ENCODE peak calls at places on chromosomes 5 and 9, in eight cellular contexts. K is suprapubic skin; D is pancreas; Y is psoas muscle; B is heart left ventricle; M is astrocyte; Q is lower lobe of right lung; F is CD4-positive, CD25-positive, alpha-beta regulatory T cell. H is an unnamed sample.

GRCh38 chr5:65722575-65723424 is 795 bp downstream of the NLN start:
- DNase-seq in K (no peak), B (peak; percentile 30), Y (no peak), D (peak; percentile 36), F (no peak), M (peak; percentile 73), Q (no peak), H (no peak)

GRCh38 chr5:143402464-143403356 is 776 bp downstream of the NR3C1 start:
- DNase-seq in B (peak; percentile 78), D (peak; percentile 55), M (no peak), Q (peak; percentile 83), Y (peak; percentile 75), K (peak; percentile 85), F (peak; percentile 41), H (peak; percentile 43)

GRCh38 chr9:107213561-107214028 is 69.5 kb upstream of the RAD23B start:
- DNase-seq in K (no peak), Y (no peak), B (no peak), M (peak; percentile 96), F (no peak), D (no peak), Q (no peak), H (peak; percentile 23)

GRCh38 chr5:11153672-11154377 is 392.8 kb upstream of the DAP start:
- DNase-seq in B (no peak), Y (no peak), M (no peak), F (no peak), K (no peak), Q (no peak), D (no peak), H (no peak)

GRCh38 chr9:130896233-130897012 is at the start of gene QRFP:
- DNase-seq in Y (no peak), F (no peak), B (no peak), Q (no peak), M (no peak), D (no peak), K (no peak), H (no peak)

GRCh38 chr5:134174841-134175839 is 1.6 kb downstream of the SKP1 start:
- DNase-seq in Q (no peak), Y (no peak), K (no peak), B (no peak), F (no peak), D (no peak), M (peak; percentile 60), H (no peak)

GRCh38 chr9:114448706-114449105 is 56.6 kb downstream of the WHRN start:
- DNase-seq in M (peak; percentile 49), B (no peak), K (no peak), Q (no peak), D (no peak), F (no peak), Y (no peak), H (no peak)

GRCh38 chr5:126129431-126129830 is 293.8 kb upstream of the GRAMD2B start:
- DNase-seq in Q (no peak), D (no peak), B (no peak), Y (no peak), M (no peak), F (no peak), K (no peak), H (no peak)

GRCh38 chr5:84272776-84273516 is 111.7 kb downstream of the EDIL3 start:
- DNase-seq in F (no peak), Y (no peak), M (no peak), Q (no peak), K (no peak), D (no peak), B (no peak), H (no peak)

GRCh38 chr5:172141949-172142319 is 46.1 kb downstream of the STK10 start:
- DNase-seq in D (no peak), M (no peak), Q (no peak), Y (no peak), F (no peak), B (no peak), K (no peak), H (no peak)

GRCh38 chr9:133144142-133144886 is 19.4 kb downstream of the GBGT1 start:
- DNase-seq in M (no peak), Q (peak; percentile 86), F (peak; percentile 81), B (peak; percentile 71), Y (peak; percentile 76), D (peak; percentile 82), K (peak; percentile 94), H (peak; percentile 81)

GRCh38 chr9:87676976-87677775 is 48.7 kb upstream of the CTSL start:
- DNase-seq in F (no peak), B (peak; percentile 61), K (no peak), M (no peak), Q (no peak), Y (no peak), D (no peak), H (no peak)

GRCh38 chr5:113044776-113045175 is 68.2 kb downstream of the DCP2 start:
- DNase-seq in K (no peak), B (no peak), Y (no peak), F (no peak), D (no peak), Q (no peak), M (no peak), H (no peak)

GRCh38 chr5:127754259-127754658 is 51.1 kb downstream of the CCDC192 start:
- DNase-seq in Q (no peak), Y (no peak), F (no peak), M (peak; percentile 70), D (peak; percentile 14), B (no peak), K (no peak), H (no peak)

GRCh38 chr9:6896562-6896961 is 138.8 kb downstream of the KDM4C start:
- DNase-seq in F (no peak), M (no peak), K (no peak), B (no peak), D (no peak), Q (no peak), Y (no peak), H (no peak)

GRCh38 chr9:36328798-36329411 is 70.7 kb upstream of the GNE start:
- DNase-seq in D (peak; percentile 34), M (peak; percentile 44), Q (no peak), F (peak; percentile 29), K (no peak), B (no peak), Y (no peak), H (peak; percentile 33)

GRCh38 chr9:109311281-109311680 is 9.6 kb downstream of the EPB41L4B start:
- DNase-seq in B (no peak), D (no peak), K (no peak), Y (no peak), Q (no peak), M (no peak), F (no peak), H (no peak)

GRCh38 chr9:109314011-109314531 is 6.8 kb downstream of the EPB41L4B start:
- DNase-seq in B (no peak), Q (peak; percentile 53), F (no peak), M (no peak), K (no peak), D (peak; percentile 37), Y (no peak), H (no peak)

GRCh38 chr9:109311731-109312130 is 9.1 kb downstream of the EPB41L4B start:
- DNase-seq in D (no peak), B (no peak), F (no peak), Y (no peak), Q (no peak), M (no peak), K (no peak), H (no peak)

GRCh38 chr9:109312783-109313182 is 8.1 kb downstream of the EPB41L4B start:
- DNase-seq in D (no peak), K (no peak), Q (no peak), F (no peak), B (no peak), Y (no peak), M (no peak), H (no peak)

DNA sequence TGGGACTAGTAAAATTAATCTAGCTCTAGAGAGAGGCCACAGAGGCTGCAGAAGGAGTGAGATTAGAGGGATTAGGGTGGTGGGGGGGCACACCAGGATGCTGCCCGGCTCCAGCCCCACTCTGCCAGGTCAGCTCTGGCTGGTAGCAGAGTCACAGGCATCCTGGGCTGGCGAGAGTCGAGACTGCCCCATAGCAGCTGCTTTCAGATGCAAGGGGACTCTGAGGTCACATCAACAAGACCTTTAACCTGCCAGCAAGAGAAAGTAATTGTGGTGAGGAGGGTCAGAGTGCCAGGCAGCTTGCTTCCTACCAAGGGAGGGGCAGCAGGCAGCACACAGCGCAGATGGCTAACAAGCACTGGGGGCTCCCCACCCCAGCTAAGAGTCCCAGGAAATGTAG is 7.5 kb downstream of the EPB41L4B start:
- DNase-seq in D (no peak), M (no peak), Y (no peak), B (no peak), F (no peak), K (no peak), Q (no peak), H (no peak)
- H3K4me3 ChIP-seq in D (no peak overlapping the region), M (no peak overlapping the region), Y (no peak overlapping the region), B (no peak overlapping the region), F (no peak overlapping the region), K (no peak overlapping the region), Q (no peak overlapping the region), H (no peak overlapping the region)

DNA sequence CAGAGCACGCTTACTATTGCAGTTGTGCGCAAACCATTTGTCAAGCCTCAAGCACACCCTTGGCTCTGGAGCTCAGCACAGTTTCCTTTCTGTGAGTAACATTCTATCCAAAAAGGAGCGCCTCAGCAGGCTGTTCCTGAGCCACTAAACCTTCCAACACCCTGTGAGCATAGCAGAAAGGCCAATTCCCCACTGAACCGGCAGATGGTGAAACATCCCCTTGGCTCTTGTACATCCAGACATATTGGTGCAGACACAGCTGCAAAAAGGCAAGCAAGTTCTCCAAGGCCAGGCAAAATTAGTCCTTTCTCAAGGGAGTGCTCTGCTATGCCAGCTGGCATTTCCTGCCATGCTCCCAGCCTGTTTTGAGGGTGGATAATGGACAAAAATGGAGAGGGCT is 44.1 kb upstream of the CEMIP2 start:
- DNase-seq in D (no peak), Q (no peak), M (no peak), K (no peak), F (no peak), B (peak; percentile 53), Y (peak; percentile 56), H (no peak)
- H3K27ac ChIP-seq in D (no peak overlapping the region), Q (no peak overlapping the region), M (no peak overlapping the region), K (no peak overlapping the region), F (no peak overlapping the region), B (no peak overlapping the region), Y (no peak overlapping the region), H (no peak overlapping the region)

DNA sequence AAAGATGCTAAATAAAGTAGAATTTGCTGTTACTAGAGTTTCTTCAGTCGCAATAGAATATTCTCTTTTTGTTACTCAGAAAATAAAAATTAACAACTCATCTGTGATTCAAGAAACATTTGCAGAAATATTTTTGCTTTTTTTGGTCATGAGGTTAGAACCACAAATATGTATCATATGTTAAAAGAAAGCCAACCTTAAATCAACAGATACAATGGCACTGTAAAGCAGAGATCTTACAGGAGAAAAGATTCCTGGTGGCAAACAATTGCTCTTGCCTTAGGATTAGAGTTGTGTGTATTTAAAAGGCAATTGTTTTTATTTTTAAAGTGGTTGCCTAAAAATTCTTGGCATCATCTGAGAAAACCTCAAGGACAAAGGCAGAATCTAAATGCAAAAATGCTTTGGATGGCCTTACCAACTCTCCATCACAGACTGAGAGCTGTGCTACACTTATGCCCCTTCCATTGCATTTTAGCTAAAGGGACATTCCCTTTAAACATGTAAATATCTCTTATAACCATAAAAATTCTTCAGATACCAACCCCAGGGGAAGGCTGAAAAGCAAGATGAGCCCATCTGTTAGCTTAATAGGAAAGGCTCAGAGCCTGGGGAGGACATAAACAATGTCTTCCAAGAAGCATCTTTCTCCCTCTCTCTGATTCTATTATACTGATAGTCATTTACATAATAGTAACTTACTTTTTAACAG is 100.4 kb downstream of the FAM114A2 start:
- DNase-seq in Y (no peak), B (no peak), F (no peak), M (no peak), D (no peak), K (no peak), Q (no peak), H (no peak)
- H3K9me3 ChIP-seq in Y (peaks cover 14% of the 10 kb centered on the region), B (peaks cover 80% of the 10 kb centered on the region), F (peaks cover 33% of the 10 kb centered on the region), M (peaks cover 28% of the 10 kb centered on the region), D (no peaks in the 10 kb centered on the region), K (peaks cover 29% of the 10 kb centered on the region), Q (peaks cover 45% of the 10 kb centered on the region), H (peaks cover 32% of the 10 kb centered on the region)

GRCh38 chr5:168165221-168165965 is 126.1 kb upstream of the WWC1 start:
- DNase-seq in Y (no peak), D (peak; percentile 15), F (no peak), B (no peak), Q (no peak), K (no peak), M (no peak), H (no peak)
- H3K4me3 ChIP-seq in Y (no peak overlapping the region), D (no peak overlapping the region), F (no peak overlapping the region), B (no peak overlapping the region), Q (no peak overlapping the region), K (no peak overlapping the region), M (no peak overlapping the region), H (no peak overlapping the region)